ENCODE peak calls at places on chromosomes 13 and 19, in four cellular contexts. W is K562, L is IMR-90, Z is keratinocyte. C is an unnamed sample. For H3K9me1, the result is how much of the 10 kb centered on the place peaks cover.

GRCh38 chr13:20553309-20553708 is 13.6 kb upstream of the IFT88 start:
- DNase-seq in Z (no peak), L (no peak), W (no peak), C (no peak)

GRCh38 chr13:72586519-72586918 is 140.9 kb downstream of the MZT1 start:
- DNase-seq in Z (no peak), W (no peak), L (no peak), C (no peak)

GRCh38 chr19:40466219-40467006 is at the start of gene SPTBN4:
- DNase-seq in L (no peak), W (no peak), Z (no peak), C (no peak)

GRCh38 chr13:50424993-50425392 is 409.7 kb downstream of the KCNRG start:
- DNase-seq in Z (no peak), L (no peak), W (no peak), C (no peak)

GRCh38 chr13:114315074-114315785 is 927 bp downstream of the CHAMP1 start:
- DNase-seq in Z (no peak), L (no peak), W (no peak), C (peak)

GRCh38 chr19:15464394-15465385 is at the start of gene RASAL3:
- DNase-seq in W (no peak), Z (no peak), L (no peak), C (no peak)

GRCh38 chr13:96551540-96551939 is 442.7 kb downstream of the OXGR1 start:
- DNase-seq in Z (no peak), L (no peak), W (no peak), C (no peak)

GRCh38 chr19:50344661-50345318 is 15.6 kb upstream of the KCNC3 start:
- DNase-seq in W (no peak), L (no peak), Z (no peak), C (no peak)

GRCh38 chr19:7970716-7971448 is 27.4 kb upstream of the TIMM44 start:
- DNase-seq in Z (no peak), W (peak), L (peak), C (peak)

GRCh38 chr13:41145136-41145908 is 12.7 kb upstream of the KBTBD6 start:
- DNase-seq in Z (no peak), L (peak), W (no peak), C (no peak)

GRCh38 chr19:29045708-29046107 is 167.2 kb downstream of the UQCRFS1 start:
- DNase-seq in W (no peak), L (no peak), Z (no peak), C (no peak)

GRCh38 chr13:50747939-50748338 is 95.6 kb downstream of the DLEU7 start:
- DNase-seq in Z (no peak), W (no peak), L (no peak), C (no peak)

GRCh38 chr13:33582121-33582520 is 235.8 kb upstream of the RFC3 start:
- DNase-seq in Z (no peak), W (no peak), L (no peak), C (no peak)

GRCh38 chr13:41897126-41897525 is 63.8 kb downstream of the VWA8 start:
- DNase-seq in Z (no peak), W (no peak), L (peak), C (no peak)

GRCh38 chr13:34155931-34156607 is 338.1 kb downstream of the RFC3 start:
- DNase-seq in W (no peak), L (peak), Z (no peak), C (peak)

GRCh38 chr19:37128821-37129177 is 43.7 kb downstream of the ZNF585A start:
- DNase-seq in W (no peak), Z (no peak), L (no peak), C (no peak)

GRCh38 chr13:74077847-74078246 is 56.4 kb downstream of the KLF12 start:
- DNase-seq in W (no peak), L (no peak), Z (no peak), C (no peak)

GRCh38 chr13:35475960-35476943 is at the start of gene MAB21L1:
- DNase-seq in W (no peak), L (peak), Z (no peak), C (peak)

GRCh38 chr19:18439910-18440237 is 1.9 kb upstream of the ISYNA1 start:
- DNase-seq in Z (no peak), W (no peak), L (no peak), C (no peak)

GRCh38 chr13:89393758-89394157 is 1722.6 kb downstream of the SLITRK5 start:
- DNase-seq in Z (no peak), L (no peak), W (no peak), C (no peak)

GRCh38 chr19:55640577-55641375 is at the start of gene ZNF580:
- DNase-seq in W (peak), L (peak), Z (no peak), C (peak)

GRCh38 chr13:96817336-96817941 is 176.8 kb downstream of the OXGR1 start:
- DNase-seq in L (peak), Z (no peak), W (peak), C (peak)

GRCh38 chr13:28297341-28297740 is 159.0 kb downstream of the PAN3 start:
- DNase-seq in Z (no peak), L (no peak), W (no peak), C (no peak)

GRCh38 chr19:639251-640155 is at the start of gene FGF22:
- DNase-seq in Z (no peak), L (peak), W (peak), C (peak)

GRCh38 chr13:112905086-112905485 is 63.9 kb upstream of the MCF2L start:
- DNase-seq in L (no peak), W (no peak), Z (no peak), C (no peak)

GRCh38 chr19:45071969-45072790 is 4.1 kb downstream of the ZNF296 start:
- DNase-seq in L (no peak), W (no peak), Z (no peak), C (no peak)

GRCh38 chr13:36753176-36753575 is 65.8 kb upstream of the RFXAP start:
- DNase-seq in Z (no peak), L (no peak), W (no peak), C (no peak)

GRCh38 chr13:112693831-112694497 is 4.1 kb downstream of the ATP11A start:
- DNase-seq in L (peak), W (no peak), Z (no peak), C (peak)

GRCh38 chr13:48437381-48437780 is 24.5 kb upstream of the LPAR6 start:
- DNase-seq in Z (no peak), W (no peak), L (peak), C (peak)

GRCh38 chr19:13238891-13239534 is 88.8 kb downstream of the IER2 start:
- DNase-seq in W (no peak), L (no peak), Z (no peak), C (no peak)

GRCh38 chr13:26719356-26719945 is 41.1 kb downstream of the GPR12 start:
- DNase-seq in W (peak), L (peak), Z (no peak), C (peak)

GRCh38 chr13:59951011-59951410 is 212.7 kb downstream of the DIAPH3 start:
- DNase-seq in W (no peak), Z (no peak), L (no peak), C (no peak)

GRCh38 chr13:59950201-59950730 is 213.5 kb downstream of the DIAPH3 start:
- DNase-seq in Z (no peak), L (peak), W (no peak), C (no peak)

GRCh38 chr13:59946924-59947323 is 216.8 kb downstream of the DIAPH3 start:
- DNase-seq in Z (no peak), L (peak), W (no peak), C (peak)

DNA sequence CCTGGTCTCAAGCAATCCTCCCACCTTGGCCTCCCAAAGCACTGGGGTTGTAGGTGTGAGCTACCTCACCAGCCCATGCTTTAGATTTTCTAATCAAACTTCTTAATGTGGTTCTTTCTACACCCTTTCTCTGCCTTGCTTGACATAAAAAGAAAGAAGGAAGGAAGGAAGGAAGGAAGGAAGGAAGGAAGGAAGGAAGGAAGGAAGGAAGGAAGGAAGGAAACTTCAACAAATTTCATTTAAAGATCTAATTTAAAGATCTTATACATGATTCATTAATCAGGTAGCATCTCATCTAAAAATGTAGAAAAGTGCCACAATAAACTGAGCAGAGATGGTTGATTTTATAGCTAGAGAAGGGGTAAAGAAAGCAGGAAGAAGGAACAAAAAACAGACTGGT is 215.0 kb downstream of the DIAPH3 start:
- DNase-seq in Z (no peak), W (no peak), L (no peak), C (no peak)
- H3K27ac ChIP-seq in Z (no peak), W (no peak), L (no peak), C (no peak)

GRCh38 chr19:47550129-47550528 is 22.8 kb downstream of the ZNF541 start:
- DNase-seq in W (no peak), L (no peak), Z (no peak), C (no peak)

GRCh38 chr19:47549341-47549768 is 23.6 kb downstream of the ZNF541 start:
- DNase-seq in L (no peak), W (no peak), Z (no peak), C (no peak)

GRCh38 chr19:47545061-47545948 is 27.6 kb downstream of the ZNF541 start:
- DNase-seq in L (no peak), W (no peak), Z (no peak), C (no peak)

GRCh38 chr19:47544476-47544875 is 28.5 kb downstream of the ZNF541 start:
- DNase-seq in L (no peak), Z (no peak), W (no peak), C (no peak)

DNA sequence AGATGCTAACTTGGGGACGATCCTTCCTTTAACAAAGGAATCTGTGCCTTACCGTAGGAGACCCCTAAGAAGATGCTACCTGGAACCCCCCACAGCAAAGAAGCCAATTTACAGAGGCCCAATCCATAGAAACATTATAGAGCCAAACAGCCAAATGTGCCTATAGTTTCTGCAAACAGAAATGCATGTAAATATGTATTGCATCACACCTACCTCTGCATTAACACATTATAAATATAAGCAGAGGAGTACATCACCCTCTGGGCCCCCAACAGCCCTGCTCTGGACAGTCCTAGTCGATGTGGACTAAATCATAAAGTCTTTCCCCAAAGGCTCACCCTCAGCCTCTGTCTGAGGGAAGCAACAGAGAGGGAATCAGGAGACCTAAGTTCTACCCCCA is 25.8 kb downstream of the ZNF541 start:
- DNase-seq in L (no peak), Z (no peak), W (no peak), C (no peak)
- H3K9me1 ChIP-seq in L (under half), Z (under half), W (under half), C (under half)

GRCh38 chr13:80086304-80086721 is 254.6 kb downstream of the SPRY2 start:
- DNase-seq in W (no peak), L (peak), Z (no peak), C (no peak)
- H3K27ac ChIP-seq in W (no peak), L (no peak), Z (peak), C (no peak)

GRCh38 chr19:35901854-35902661 is at the start of gene HCST:
- DNase-seq in Z (no peak), L (peak), W (peak), C (no peak)

GRCh38 chr19:35902870-35903475 is 644 bp downstream of the HCST start:
- DNase-seq in L (no peak), W (no peak), Z (no peak), C (no peak)

GRCh38 chr19:35905178-35905727 is 2.8 kb downstream of the TYROBP start:
- DNase-seq in Z (no peak), L (peak), W (no peak), C (no peak)

GRCh38 chr19:35903550-35904179 is 1.3 kb downstream of the HCST start:
- DNase-seq in L (peak), W (peak), Z (no peak), C (no peak)

GRCh38 chr19:35904312-35905068 is 2.2 kb downstream of the HCST start:
- DNase-seq in W (no peak), Z (no peak), L (no peak), C (no peak)
- H3K9me1 ChIP-seq in W (under half), Z (under half), L (under half), C (under half)

GRCh38 chr13:52783943-52784342 is 44.3 kb upstream of the CNMD start:
- DNase-seq in Z (no peak), L (no peak), W (no peak), C (no peak)

GRCh38 chr13:52786747-52787146 is 47.1 kb upstream of the CNMD start:
- DNase-seq in L (no peak), W (no peak), Z (no peak), C (no peak)

GRCh38 chr13:52785721-52786120 is 46.1 kb upstream of the CNMD start:
- DNase-seq in Z (no peak), L (no peak), W (no peak), C (no peak)

GRCh38 chr13:52782486-52783448 is 43.1 kb upstream of the CNMD start:
- DNase-seq in Z (no peak), W (no peak), L (no peak), C (no peak)

DNA sequence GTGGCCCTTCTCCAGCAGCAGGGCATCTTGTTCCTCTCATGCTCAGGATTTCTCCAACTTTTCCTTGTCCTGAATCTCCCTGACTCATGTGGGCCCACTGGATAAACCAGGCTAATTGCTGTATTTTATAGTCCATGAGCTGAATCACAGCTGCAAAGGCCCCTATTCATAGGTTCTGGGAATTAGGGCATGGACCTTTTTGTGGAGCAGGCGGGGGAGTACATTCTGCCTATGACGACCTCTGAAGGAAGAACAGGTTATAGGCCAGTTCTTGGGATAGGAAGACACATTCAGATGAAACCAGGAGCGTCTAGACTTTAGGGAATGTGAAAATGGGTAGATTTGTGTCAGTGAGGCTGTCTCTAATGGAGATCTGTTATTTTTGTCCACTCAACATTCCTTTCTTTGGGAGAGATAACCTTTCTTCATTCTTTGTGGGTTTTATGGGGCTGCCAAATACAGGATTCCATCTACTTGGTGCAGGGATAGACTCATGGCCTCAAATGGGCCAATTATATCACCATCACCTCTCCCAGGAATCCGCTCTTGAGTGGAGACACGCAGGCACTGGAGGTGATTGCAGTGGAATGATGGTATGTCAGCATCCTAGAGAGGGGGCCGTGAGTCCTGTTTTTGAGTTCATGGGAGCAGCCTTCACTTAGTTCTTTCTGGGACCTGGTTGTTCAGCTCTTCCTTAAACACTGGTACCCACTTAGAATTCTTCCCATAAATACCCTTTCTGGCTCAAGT is 45.1 kb upstream of the CNMD start:
- DNase-seq in Z (no peak), L (no peak), W (no peak), C (no peak)
- H3K27ac ChIP-seq in Z (no peak), L (no peak), W (no peak), C (no peak)

DNA sequence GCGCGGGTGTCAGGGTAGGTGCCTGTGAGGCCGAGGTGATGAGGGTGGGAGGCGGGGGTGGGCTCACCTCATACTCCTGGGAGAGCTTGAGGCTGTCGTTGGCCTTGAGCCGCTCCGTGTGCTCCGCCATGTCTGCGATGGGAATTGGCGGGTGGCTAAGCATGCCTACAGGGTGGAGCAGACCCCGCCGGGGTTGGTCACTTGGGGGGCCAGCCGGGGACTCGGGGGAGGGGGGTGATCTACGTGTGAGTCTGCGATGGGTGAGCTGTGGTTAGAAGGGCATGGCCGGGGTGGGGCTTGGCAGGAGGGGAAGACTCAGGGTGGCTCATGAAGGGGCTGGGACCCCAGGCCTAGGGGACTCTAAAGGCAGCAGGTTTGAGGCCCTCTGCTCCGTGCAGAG is 125.2 kb downstream of the PTPRS start:
- DNase-seq in L (no peak), Z (no peak), W (no peak), C (no peak)
- H3K9me1 ChIP-seq in L (under half), Z (under half), W (under half), C (under half)

C was measured in endothelial cell of umbilical vein.